ENCODE peak calls at places on chromosomes 11 and 22, in ten cellular contexts. F is HTR-8/SVneo, O is kidney, T is pancreas, E is stromal cell of bone marrow, M is hippocampal formation, C is cardiac muscle cell, Y is HAP-1, B is left cardiac atrium, X is HEK293T. I is an unnamed sample.

GRCh38 chr11:64833198-64833502 is 11.3 kb downstream of the CDC42BPG start:
- DNase-seq in C (no peak), M (no peak), X (no peak), O (no peak), E (no peak), F (no peak), T (peak; percentile 55), B (no peak), Y (no peak), I (no peak)

GRCh38 chr11:120512727-120513435 is 1.3 kb downstream of the GRIK4 start:
- DNase-seq in Y (no peak), C (no peak), X (no peak), T (no peak), B (no peak), O (no peak), F (no peak), M (no peak), E (no peak), I (no peak)

GRCh38 chr11:93841446-93841845 is 9.0 kb downstream of the VSTM5 start:
- DNase-seq in O (no peak), E (no peak), Y (no peak), B (no peak), F (no peak), T (no peak), C (no peak), X (no peak), M (no peak), I (no peak)

GRCh38 chr11:33829430-33830141 is 55.3 kb upstream of the FBXO3 start:
- DNase-seq in O (no peak), Y (peak; percentile 74), E (peak; percentile 51), M (peak; percentile 45), C (peak; percentile 67), T (no peak), X (peak; percentile 67), B (peak; percentile 43), F (peak; percentile 81), I (peak; percentile 32)

GRCh38 chr11:119169272-119169719 is 771 bp downstream of the NLRX1 start:
- DNase-seq in M (no peak), E (no peak), X (peak; percentile 49), B (peak; percentile 52), T (no peak), F (peak; percentile 48), O (no peak), C (peak; percentile 61), Y (peak; percentile 54), I (peak; percentile 21)

GRCh38 chr11:123188508-123189165 is 6.4 kb downstream of the CLMP start:
- DNase-seq in F (no peak), M (peak; percentile 63), T (no peak), E (peak; percentile 78), B (no peak), C (no peak), X (no peak), Y (no peak), O (no peak), I (no peak)

GRCh38 chr22:46738961-46739870 is 1.2 kb upstream of the CERK start:
- DNase-seq in B (peak; percentile 57), T (no peak), F (peak; percentile 71), E (peak; percentile 59), M (no peak), C (no peak), X (no peak), O (peak; percentile 78), Y (peak; percentile 22), I (no peak)

GRCh38 chr11:33742249-33742851 is 6.1 kb upstream of the CD59 start:
- DNase-seq in C (no peak), E (no peak), M (peak; percentile 49), Y (no peak), B (no peak), T (no peak), O (no peak), F (peak; percentile 21), X (no peak), I (no peak)

GRCh38 chr11:83813296-83813695 is 527.1 kb upstream of the CCDC90B start:
- DNase-seq in Y (no peak), T (no peak), B (no peak), F (no peak), E (no peak), M (no peak), X (no peak), C (no peak), O (no peak), I (no peak)

GRCh38 chr22:36425977-36426523 is 38.3 kb upstream of the MYH9 start:
- DNase-seq in C (peak; percentile 55), B (peak; percentile 48), X (no peak), Y (no peak), T (no peak), E (no peak), F (no peak), M (no peak), O (peak; percentile 91), I (no peak)

GRCh38 chr11:36069576-36070214 is 125.8 kb downstream of the LDLRAD3 start:
- DNase-seq in X (no peak), C (peak; percentile 41), M (peak; percentile 46), O (no peak), Y (no peak), B (no peak), F (no peak), T (no peak), E (no peak), I (no peak)

GRCh38 chr11:62727833-62728721 is at the start of gene TTC9C:
- DNase-seq in E (peak; percentile 97), X (peak; percentile 78), B (peak; percentile 90), C (peak; percentile 98), T (peak; percentile 83), O (peak; percentile 92), M (peak; percentile 97), Y (peak; percentile 94), F (peak; percentile 89), I (peak; percentile 84)

GRCh38 chr11:80958414-80958813 is 1517.6 kb upstream of the TENM4 start:
- DNase-seq in E (peak; percentile 72), Y (no peak), F (no peak), C (no peak), X (no peak), M (no peak), B (no peak), T (no peak), O (no peak), I (no peak)

GRCh38 chr11:43567396-43567975 is 113.1 kb upstream of the HSD17B12 start:
- DNase-seq in B (no peak), F (peak; percentile 45), X (peak; percentile 64), Y (no peak), E (peak; percentile 36), T (no peak), C (peak; percentile 79), O (no peak), M (peak; percentile 24), I (no peak)

GRCh38 chr11:66864172-66864901 is 7.5 kb downstream of the LRFN4 start:
- DNase-seq in M (no peak), Y (no peak), C (no peak), O (peak; percentile 69), T (no peak), F (no peak), E (no peak), B (no peak), X (no peak), I (no peak)

GRCh38 chr11:106482920-106483761 is 405.7 kb downstream of the AASDHPPT start:
- DNase-seq in T (no peak), F (no peak), C (peak; percentile 9), X (no peak), B (no peak), O (no peak), M (no peak), E (peak; percentile 41), Y (no peak), I (no peak)

GRCh38 chr11:119483881-119484371 is 61.0 kb upstream of the THY1 start:
- DNase-seq in X (no peak), Y (peak; percentile 0), T (no peak), C (no peak), E (no peak), B (no peak), O (no peak), F (no peak), M (no peak), I (no peak)

GRCh38 chr22:29689872-29690213 is 30.0 kb upstream of the CABP7 start:
- DNase-seq in F (no peak), M (peak; percentile 71), Y (peak; percentile 75), E (peak; percentile 15), X (peak; percentile 77), O (no peak), B (peak; percentile 58), C (peak; percentile 75), T (peak; percentile 83), I (no peak)

GRCh38 chr22:22233081-22233480 is 11.5 kb upstream of the VPREB1 start:
- DNase-seq in C (no peak), O (no peak), B (no peak), E (no peak), X (no peak), M (no peak), Y (no peak), T (no peak), F (no peak), I (no peak)

GRCh38 chr11:60985991-60986915 is 14.8 kb downstream of the CD6 start:
- DNase-seq in E (no peak), O (no peak), F (no peak), Y (no peak), C (no peak), X (no peak), T (no peak), M (no peak), B (no peak), I (peak; percentile 78)